ENCODE peak calls at places on chromosomes 16 and 17, in four cellular contexts. Z is H1, E is GM12878, L is HepG2. O is an unnamed sample.

GRCh38 chr17:72496461-72496860 is 375.6 kb downstream of the SOX9 start:
- DNase-seq in Z (no peak), L (no peak), E (no peak), O (no peak)

GRCh38 chr16:87956771-87957279 is 5.6 kb downstream of the BANP start:
- DNase-seq in Z (no peak), L (peak; percentile 34), E (no peak), O (no peak)

GRCh38 chr17:43891851-43892671 is 15.3 kb downstream of the MPP2 start:
- DNase-seq in Z (no peak), L (no peak), E (no peak), O (peak; percentile 57)

GRCh38 chr16:88442811-88443576 is 10.1 kb upstream of the ZFPM1 start:
- DNase-seq in Z (no peak), L (peak; percentile 77), E (no peak), O (peak; percentile 71)

GRCh38 chr16:70270176-70270575 is 18.4 kb upstream of the EXOSC6 start:
- DNase-seq in E (no peak), L (no peak), Z (no peak), O (no peak)

GRCh38 chr17:35212668-35213067 is 18.5 kb upstream of the SLC35G3 start:
- DNase-seq in Z (no peak), E (no peak), L (no peak), O (no peak)

GRCh38 chr16:68284847-68285246 is 20.5 kb downstream of the SLC7A6 start:
- DNase-seq in E (peak; percentile 66), Z (no peak), L (no peak), O (no peak)

GRCh38 chr17:49227436-49228261 is 2.9 kb downstream of the PHOSPHO1 start:
- DNase-seq in E (no peak), Z (no peak), L (peak; percentile 69), O (peak; percentile 47)

GRCh38 chr16:20867585-20867984 is 32.6 kb downstream of the DCUN1D3 start:
- DNase-seq in L (no peak), E (no peak), Z (no peak), O (no peak)

GRCh38 chr16:10103096-10103495 is 79.1 kb downstream of the GRIN2A start:
- DNase-seq in E (no peak), Z (no peak), L (no peak), O (no peak)

GRCh38 chr17:38885728-38886642 is 16.1 kb downstream of the LASP1 start:
- DNase-seq in L (no peak), E (no peak), Z (no peak), O (no peak)

GRCh38 chr16:10172848-10173655 is 9.2 kb downstream of the GRIN2A start:
- DNase-seq in E (peak; percentile 4), L (no peak), Z (no peak), O (no peak)

GRCh38 chr17:30520436-30520835 is 43.2 kb downstream of the GOSR1 start:
- DNase-seq in L (no peak), Z (no peak), E (no peak), O (no peak)

GRCh38 chr17:77942111-77942988 is 16.2 kb upstream of the TNRC6C start:
- DNase-seq in Z (no peak), E (no peak), L (peak; percentile 76), O (no peak)

GRCh38 chr16:69724981-69725479 is 1.3 kb downstream of the NQO1 start:
- DNase-seq in Z (no peak), L (peak; percentile 26), E (no peak), O (no peak)

GRCh38 chr17:82589851-82590180 is 58.4 kb downstream of the WDR45B start:
- DNase-seq in E (no peak), L (no peak), Z (no peak), O (no peak)

GRCh38 chr17:15289285-15290185 is 24.4 kb upstream of the PMP22 start:
- DNase-seq in E (no peak), Z (no peak), L (peak; percentile 25), O (no peak)

GRCh38 chr16:69721441-69721957 is 4.9 kb downstream of the NQO1 start:
- DNase-seq in Z (no peak), L (no peak), E (no peak), O (no peak)

GRCh38 chr16:24344791-24345190 is 88.7 kb downstream of the CACNG3 start:
- DNase-seq in L (no peak), E (no peak), Z (no peak), O (no peak)

GRCh38 chr17:44464037-44464436 is 39.2 kb downstream of the GPATCH8 start:
- DNase-seq in E (no peak), L (no peak), Z (no peak), O (no peak)

GRCh38 chr17:79677646-79678045 is 53.1 kb upstream of the ENPP7 start:
- DNase-seq in L (no peak), Z (no peak), E (no peak), O (no peak)

GRCh38 chr17:70298929-70299529 is 129.7 kb downstream of the KCNJ2 start:
- DNase-seq in L (no peak), E (peak; percentile 47), Z (no peak), O (no peak)

GRCh38 chr16:31331141-31331764 is 23.7 kb upstream of the ITGAX start:
- DNase-seq in Z (no peak), E (no peak), L (no peak), O (no peak)

GRCh38 chr16:88010971-88011483 is 59.8 kb downstream of the BANP start:
- DNase-seq in Z (no peak), E (no peak), L (no peak), O (no peak)

GRCh38 chr16:28321700-28322411 is 29.5 kb downstream of the SBK1 start:
- DNase-seq in Z (no peak), L (peak; percentile 32), E (no peak), O (peak; percentile 28)

GRCh38 chr17:72609501-72609900 is 483.0 kb downstream of the SLC39A11 start:
- DNase-seq in E (no peak), L (no peak), Z (no peak), O (no peak)

GRCh38 chr17:73841431-73842060 is 197.3 kb upstream of the SDK2 start:
- DNase-seq in L (peak; percentile 31), E (no peak), Z (no peak), O (peak; percentile 20)

GRCh38 chr16:31476305-31477219 is 4.6 kb downstream of the TGFB1I1 start:
- DNase-seq in L (peak; percentile 63), E (no peak), Z (no peak), O (no peak)

GRCh38 chr16:48105976-48106375 is 49.8 kb downstream of the ABCC12 start:
- DNase-seq in L (no peak), E (no peak), Z (no peak), O (no peak)

GRCh38 chr17:50691550-50692447 is 15.9 kb downstream of the ANKRD40 start:
- DNase-seq in L (peak; percentile 85), Z (no peak), E (no peak), O (no peak)

GRCh38 chr16:62190426-62190825 is 154.2 kb upstream of the CDH8 start:
- DNase-seq in Z (no peak), L (peak; percentile 24), E (no peak), O (peak; percentile 28)

GRCh38 chr17:6084226-6085161 is 14.3 kb downstream of the WSCD1 start:
- DNase-seq in L (no peak), Z (no peak), E (no peak), O (no peak)

DNA sequence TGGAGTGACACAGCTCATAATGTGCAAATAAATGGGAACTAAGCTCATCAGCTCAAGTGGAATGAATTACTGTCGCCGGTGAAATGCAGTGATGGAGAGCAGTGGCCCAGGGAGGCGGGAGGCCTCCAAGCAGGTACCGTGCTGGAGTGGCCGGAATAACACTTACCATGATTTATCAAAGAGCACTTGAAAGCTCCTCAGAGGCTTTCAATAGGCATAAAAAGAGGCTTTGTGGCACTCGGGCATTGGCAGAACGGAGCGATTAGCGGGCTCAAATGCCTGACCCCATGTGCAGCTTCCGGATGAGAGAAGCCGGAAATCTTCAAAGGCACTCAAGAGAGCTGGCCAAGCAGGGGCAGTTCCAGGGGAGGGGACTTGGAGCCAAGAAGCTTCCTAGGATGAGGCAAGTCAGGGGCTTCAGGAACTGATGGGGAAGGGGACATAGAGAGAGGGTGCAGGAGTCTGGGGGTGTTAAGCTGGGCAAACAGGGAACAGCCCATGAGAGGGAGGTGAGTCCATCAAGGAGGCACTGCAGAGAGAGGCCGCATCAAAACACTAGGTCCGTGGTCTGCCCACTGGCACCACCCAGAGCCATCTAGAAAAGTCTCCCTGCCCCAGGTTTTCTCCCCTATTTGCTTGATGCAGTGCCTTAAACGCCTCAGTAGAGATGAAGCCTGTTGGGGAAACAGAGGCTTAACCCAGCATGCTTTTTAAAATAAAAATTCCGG is 144.0 kb upstream of the IRX6 start:
- DNase-seq in E (no peak), L (no peak), Z (no peak), O (no peak)
- TF ChIP-seq SUZ12 in E (no peak), L (no peak), Z (no peak), O (no peak)

DNA sequence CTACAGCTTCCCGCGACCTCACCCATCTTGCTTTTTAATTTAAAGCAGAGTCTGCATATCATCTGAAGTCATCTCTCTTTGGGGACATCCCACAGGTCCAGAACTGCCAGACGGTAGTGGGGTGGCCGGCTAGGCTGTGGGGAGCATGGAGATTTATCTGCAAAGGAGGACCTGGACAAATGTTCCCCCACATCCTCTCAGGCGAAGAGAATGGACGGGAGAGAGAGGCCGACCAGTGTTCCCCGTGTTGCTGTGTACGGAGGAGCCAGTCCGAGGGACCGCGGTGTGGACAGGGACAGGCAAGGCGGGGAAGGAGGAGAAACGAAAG is 663 bp upstream of the MT1M start:
- DNase-seq in E (no peak), L (no peak), Z (no peak), O (no peak)
- H3K4me3 ChIP-seq in E (no peak overlapping the region), L (peak overlapping the region; percentile 54), Z (peak overlapping the region; percentile 56), O (peak overlapping the region; percentile 49)

GRCh38 chr16:16798504-16798903 is 419.6 kb downstream of the NPIPA7 start:
- DNase-seq in Z (no peak), L (no peak), E (no peak), O (no peak)
- TF ChIP-seq YY1 in Z (no peak), L (no peak), E (no peak), O (no peak)

DNA sequence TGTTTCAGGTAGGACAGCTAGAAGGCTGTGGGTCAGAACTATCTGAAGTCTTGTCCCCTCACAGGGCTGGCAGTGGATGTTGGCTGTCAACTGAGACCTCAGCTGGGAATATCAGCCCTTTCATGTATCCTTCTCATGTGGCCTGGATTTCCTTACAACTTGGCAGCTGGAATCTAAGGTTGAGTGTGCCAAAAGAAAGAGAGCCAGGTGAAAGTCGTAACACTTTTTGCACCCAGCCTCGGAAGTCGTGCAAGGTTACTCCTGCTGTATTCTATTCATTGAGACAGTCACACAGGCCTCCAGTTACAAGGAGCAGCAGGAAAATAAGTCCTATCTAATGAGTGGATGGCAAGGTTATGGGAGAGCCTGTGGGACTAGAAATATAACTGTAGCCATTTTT is 52.6 kb upstream of the DNAH9 start:
- DNase-seq in E (no peak), L (no peak), Z (no peak), O (no peak)
- TF ChIP-seq SUZ12 in E (no peak), L (no peak), Z (no peak), O (no peak)